ENCODE peak calls at places on chromosomes 2 and 18, in six cellular contexts. I, Q, H, U, N and Z are unnamed samples.

GRCh38 chr2:197208841-197209240 is 101.7 kb downstream of the ANKRD44 start:
- DNase-seq in I (peak; percentile 51), Q (no peak), H (no peak), U (peak; percentile 34), N (no peak), Z (no peak)

GRCh38 chr2:176508984-176509383 is 239.7 kb downstream of the MTX2 start:
- DNase-seq in I (peak; percentile 85), Q (no peak), H (no peak), U (peak; percentile 84), N (no peak), Z (no peak)

GRCh38 chr2:238220892-238221521 is 17.5 kb upstream of the ILKAP start:
- DNase-seq in I (peak; percentile 30), Q (no peak), H (no peak), U (peak; percentile 18), N (no peak), Z (no peak)

GRCh38 chr18:43680096-43680495 is 402.8 kb upstream of the SYT4 start:
- DNase-seq in I (peak; percentile 9), Q (no peak), H (no peak), U (no peak), N (no peak), Z (no peak)

GRCh38 chr18:56168049-56168781 is 470.2 kb downstream of the TXNL1 start:
- DNase-seq in I (peak; percentile 91), Q (no peak), H (peak; percentile 31), U (peak; percentile 84), N (no peak), Z (no peak)

GRCh38 chr2:23637011-23637778 is 252.2 kb downstream of the KLHL29 start:
- DNase-seq in I (peak; percentile 86), Q (no peak), H (no peak), U (peak; percentile 80), N (peak; percentile 24), Z (no peak)

GRCh38 chr2:8252997-8253694 is 428.7 kb upstream of the ID2 start:
- DNase-seq in I (no peak), Q (no peak), H (no peak), U (no peak), N (no peak), Z (no peak)

GRCh38 chr2:206085742-206086445 is at the start of gene INO80D:
- DNase-seq in I (peak; percentile 83), Q (peak; percentile 62), H (no peak), U (peak; percentile 76), N (peak; percentile 76), Z (peak; percentile 85)

GRCh38 chr2:25473758-25474335 is 132.1 kb upstream of the DNMT3A start:
- DNase-seq in I (peak; percentile 45), Q (no peak), H (no peak), U (no peak), N (no peak), Z (no peak)

GRCh38 chr2:38709515-38710194 is 41.5 kb downstream of the SRSF7 start:
- DNase-seq in I (no peak), Q (no peak), H (no peak), U (no peak), N (no peak), Z (no peak)

GRCh38 chr2:37583867-37584266 is 87.6 kb downstream of the CDC42EP3 start:
- DNase-seq in I (peak; percentile 81), Q (no peak), H (no peak), U (peak; percentile 82), N (no peak), Z (no peak)

GRCh38 chr2:238242731-238243495 is 3.1 kb upstream of the HES6 start:
- DNase-seq in I (no peak), Q (no peak), H (no peak), U (no peak), N (no peak), Z (no peak)

GRCh38 chr2:172864182-172864581 is 128.5 kb downstream of the RAPGEF4 start:
- DNase-seq in I (peak; percentile 35), Q (peak; percentile 8), H (peak; percentile 43), U (no peak), N (peak; percentile 56), Z (peak; percentile 72)

GRCh38 chr2:181904022-181904632 is 12.6 kb downstream of the ITPRID2 start:
- DNase-seq in I (peak; percentile 39), Q (no peak), H (no peak), U (no peak), N (no peak), Z (no peak)

GRCh38 chr2:219461061-219461514 is 26.4 kb downstream of the SPEG start:
- DNase-seq in I (peak; percentile 58), Q (no peak), H (no peak), U (peak; percentile 29), N (no peak), Z (no peak)

GRCh38 chr2:207770602-207771404 is 1.1 kb upstream of the FZD5 start:
- DNase-seq in I (no peak), Q (no peak), H (no peak), U (no peak), N (no peak), Z (no peak)

GRCh38 chr18:28063181-28063790 is 113.6 kb downstream of the CDH2 start:
- DNase-seq in I (peak; percentile 78), Q (no peak), H (no peak), U (peak; percentile 67), N (no peak), Z (no peak)
- H3K4me3 ChIP-seq in I (no peak overlapping the region), Q (no peak overlapping the region), H (no peak overlapping the region), U (no peak overlapping the region), N (no peak overlapping the region), Z (no peak overlapping the region)

GRCh38 chr2:59173325-59173724 is 932.2 kb upstream of the FANCL start:
- DNase-seq in I (no peak), Q (no peak), H (no peak), U (no peak), N (no peak), Z (no peak)

GRCh38 chr2:59180111-59180510 is 939.0 kb upstream of the FANCL start:
- DNase-seq in I (no peak), Q (no peak), H (no peak), U (no peak), N (no peak), Z (no peak)

GRCh38 chr2:59174536-59175243 is 933.6 kb upstream of the FANCL start:
- DNase-seq in I (no peak), Q (no peak), H (no peak), U (no peak), N (no peak), Z (no peak)

GRCh38 chr2:59177748-59178147 is 936.6 kb upstream of the FANCL start:
- DNase-seq in I (no peak), Q (no peak), H (no peak), U (no peak), N (no peak), Z (no peak)

DNA sequence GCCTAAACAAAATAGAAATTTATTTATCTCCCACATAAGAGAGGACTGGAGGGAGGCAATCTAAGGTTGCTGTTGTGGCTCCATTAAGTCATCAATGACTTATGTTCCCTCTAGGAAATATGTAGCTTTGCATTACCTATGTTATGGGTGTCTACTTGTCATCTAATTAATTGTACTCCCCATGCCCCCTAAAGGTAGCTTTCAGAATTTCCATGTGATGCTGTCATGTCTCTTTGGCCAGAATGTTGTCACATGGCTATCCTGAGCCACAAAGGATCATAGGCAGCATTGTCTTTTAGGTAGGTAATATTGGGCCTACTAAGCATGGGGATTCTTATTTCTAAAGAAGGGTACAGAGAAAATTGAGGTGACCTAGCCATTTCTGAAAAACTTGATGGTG is 935.6 kb upstream of the FANCL start:
- DNase-seq in I (no peak), Q (no peak), H (no peak), U (no peak), N (no peak), Z (no peak)
- TF ChIP-seq CTCF in I (no peak), Q (no peak), H (no peak), U (no peak), N (no peak), Z (no peak)

GRCh38 chr2:240999001-240999791 is 778 bp downstream of the SNED1 start:
- DNase-seq in I (peak; percentile 14), Q (no peak), H (no peak), U (no peak), N (peak; percentile 8), Z (peak; percentile 59)
- H3K4me1 ChIP-seq in I (peaks cover 19% of the 10 kb centered on the region), Q (peaks cover 5% of the 10 kb centered on the region), H (no peaks in the 10 kb centered on the region), U (peaks cover 8% of the 10 kb centered on the region), N (peaks cover 26% of the 10 kb centered on the region), Z (no peaks in the 10 kb centered on the region)

GRCh38 chr2:120821446-120822160 is 85.9 kb downstream of the GLI2 start:
- DNase-seq in I (no peak), Q (no peak), H (no peak), U (no peak), N (no peak), Z (no peak)
- H3K4me3 ChIP-seq in I (peak overlapping the region; percentile 12), Q (no peak overlapping the region), H (no peak overlapping the region), U (no peak overlapping the region), N (no peak overlapping the region), Z (no peak overlapping the region)

GRCh38 chr2:102159295-102159694 is 16.7 kb downstream of the IL1R1 start:
- DNase-seq in I (peak; percentile 13), Q (no peak), H (no peak), U (no peak), N (no peak), Z (no peak)
- TF ChIP-seq CTCF in I (no peak), Q (no peak), H (no peak), U (no peak), N (no peak), Z (no peak)

DNA sequence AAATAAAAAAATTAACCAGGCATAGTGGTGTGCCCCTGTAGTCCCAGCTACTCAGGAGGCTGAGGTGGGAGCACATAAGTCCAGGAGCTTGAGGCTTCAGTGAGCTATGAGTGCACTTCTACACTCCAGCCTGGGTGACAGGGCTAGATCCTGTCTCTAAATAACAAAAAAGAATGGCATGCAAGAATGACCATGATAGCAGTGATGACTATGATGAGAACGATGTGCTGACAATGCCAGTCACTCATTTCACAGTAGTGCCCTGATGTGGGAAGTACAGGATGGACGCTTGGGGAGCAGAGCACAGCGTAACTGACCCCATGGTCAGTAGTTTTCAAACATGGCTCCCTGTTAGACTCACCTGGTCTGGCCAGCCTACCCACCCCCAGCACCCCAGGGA is 139.1 kb downstream of the VAPA start:
- DNase-seq in I (no peak), Q (no peak), H (no peak), U (no peak), N (no peak), Z (no peak)
- H3K4me1 ChIP-seq in I (peaks cover 12% of the 10 kb centered on the region), Q (peaks cover 4% of the 10 kb centered on the region), H (peaks cover 5% of the 10 kb centered on the region), U (peaks cover 16% of the 10 kb centered on the region), N (peaks cover 17% of the 10 kb centered on the region), Z (peaks cover 12% of the 10 kb centered on the region)

GRCh38 chr2:170815746-170816498 is 765 bp upstream of the GAD1 start:
- DNase-seq in I (peak; percentile 35), Q (peak; percentile 57), H (no peak), U (peak; percentile 16), N (peak; percentile 53), Z (no peak)

GRCh38 chr2:170817247-170817998 is 736 bp downstream of the GAD1 start:
- DNase-seq in I (peak; percentile 39), Q (no peak), H (no peak), U (peak; percentile 29), N (no peak), Z (no peak)

GRCh38 chr2:170816499-170817246 is at the start of gene GAD1:
- DNase-seq in I (peak; percentile 52), Q (peak; percentile 39), H (no peak), U (peak; percentile 23), N (peak; percentile 22), Z (no peak)

GRCh38 chr2:170818294-170819104 is 1.8 kb downstream of the GAD1 start:
- DNase-seq in I (no peak), Q (no peak), H (no peak), U (no peak), N (no peak), Z (no peak)

GRCh38 chr2:170817999-170818293 is 1.3 kb downstream of the GAD1 start:
- DNase-seq in I (no peak), Q (no peak), H (no peak), U (peak; percentile 10), N (no peak), Z (no peak)
- H3K4me3 ChIP-seq in I (no peak overlapping the region), Q (peak overlapping the region; percentile 67), H (peak overlapping the region; percentile 70), U (peak overlapping the region; percentile 49), N (peak overlapping the region; percentile 42), Z (peak overlapping the region; percentile 42)